ENCODE peak calls at places on chromosome 4, in five cellular contexts. U, N, A, X and E are unnamed samples.

GRCh38 chr4:8286719-8287355 is 17.3 kb downstream of the HTRA3 start:
- DNase-seq in U (no peak), N (no peak), A (no peak), X (no peak), E (no peak)

GRCh38 chr4:176193126-176193525 is 2.3 kb downstream of the SPATA4 start:
- DNase-seq in U (no peak), N (no peak), A (no peak), X (peak), E (no peak)

GRCh38 chr4:121168865-121169281 is 4.8 kb upstream of the TNIP3 start:
- DNase-seq in U (no peak), N (no peak), A (no peak), X (no peak), E (no peak)

GRCh38 chr4:55386073-55386472 is 9.7 kb upstream of the TMEM165 start:
- DNase-seq in U (peak), N (no peak), A (no peak), X (peak), E (no peak)

GRCh38 chr4:148044889-148045352 is 313.0 kb downstream of the ARHGAP10 start:
- DNase-seq in U (no peak), N (no peak), A (no peak), X (no peak), E (no peak)

GRCh38 chr4:159828687-159829086 is 725.8 kb downstream of the RAPGEF2 start:
- DNase-seq in U (no peak), N (no peak), A (no peak), X (no peak), E (no peak)

GRCh38 chr4:6497796-6498195 is 25.4 kb upstream of the PPP2R2C start:
- DNase-seq in U (no peak), N (no peak), A (no peak), X (no peak), E (no peak)

GRCh38 chr4:106414366-106414765 is 45.8 kb upstream of the GIMD1 start:
- DNase-seq in U (no peak), N (no peak), A (no peak), X (peak), E (no peak)

GRCh38 chr4:17526695-17527477 is 11.9 kb downstream of the CLRN2 start:
- DNase-seq in U (no peak), N (no peak), A (no peak), X (no peak), E (no peak)

GRCh38 chr4:76214269-76214628 is 625 bp upstream of the SCARB2 start:
- DNase-seq in U (peak), N (no peak), A (no peak), X (no peak), E (no peak)

GRCh38 chr4:79050521-79050880 is 111.3 kb upstream of the PAQR3 start:
- DNase-seq in U (no peak), N (no peak), A (no peak), X (no peak), E (no peak)

GRCh38 chr4:177302371-177303100 is 7.1 kb upstream of the NEIL3 start:
- DNase-seq in U (no peak), N (no peak), A (no peak), X (no peak), E (no peak)

GRCh38 chr4:38565271-38566199 is 98.5 kb upstream of the KLF3 start:
- DNase-seq in U (no peak), N (peak), A (no peak), X (peak), E (no peak)

GRCh38 chr4:159229164-159229563 is 126.3 kb downstream of the RAPGEF2 start:
- DNase-seq in U (peak), N (peak), A (no peak), X (peak), E (peak)

GRCh38 chr4:31295081-31295480 is 574.9 kb downstream of the PCDH7 start:
- DNase-seq in U (no peak), N (no peak), A (no peak), X (no peak), E (no peak)

GRCh38 chr4:145285928-145286327 is 105.5 kb upstream of the OTUD4 start:
- DNase-seq in U (no peak), N (no peak), A (no peak), X (peak), E (no peak)

GRCh38 chr4:147339116-147339515 is 141.8 kb upstream of the EDNRA start:
- DNase-seq in U (no peak), N (no peak), A (no peak), X (no peak), E (peak)

GRCh38 chr4:158253350-158253980 is 43.2 kb downstream of the TMEM144 start:
- DNase-seq in U (peak), N (peak), A (no peak), X (peak), E (peak)

GRCh38 chr4:52051213-52051614 is at the start of gene SPATA18:
- DNase-seq in U (peak), N (no peak), A (no peak), X (peak), E (no peak)

DNA sequence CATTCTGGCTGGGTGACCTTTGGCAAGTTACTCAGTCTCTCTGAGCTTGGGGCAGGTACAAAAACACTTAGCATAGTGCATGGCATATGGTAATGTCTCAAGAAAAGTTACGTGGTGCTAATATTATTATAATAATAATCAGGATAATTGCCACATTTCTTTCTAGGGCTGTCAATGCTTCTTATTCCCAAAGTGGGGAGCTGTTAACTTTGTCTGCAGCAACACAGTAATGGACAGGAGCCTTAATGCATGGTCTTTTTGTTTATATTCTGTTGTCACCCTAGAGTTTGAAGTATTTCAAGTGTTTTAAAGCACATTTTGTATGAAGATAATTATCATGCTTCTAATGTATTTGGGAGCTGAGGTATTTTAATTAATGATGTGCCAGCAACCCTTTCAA is 121.8 kb downstream of the FHIP1A start:
- DNase-seq in U (no peak), N (no peak), A (no peak), X (no peak), E (no peak)
- TF ChIP-seq CTCF in U (peak), N (no peak), A (no peak), X (peak), E (peak)

GRCh38 chr4:929970-930625 is 2.0 kb downstream of the GAK start:
- DNase-seq in U (no peak), N (no peak), A (peak), X (no peak), E (no peak)

GRCh38 chr4:931960-932712 is at the start of the genes GAK and TMEM175:
- DNase-seq in U (peak), N (peak), A (peak), X (peak), E (peak)

GRCh38 chr4:931194-931959 is 739 bp downstream of the GAK start:
- DNase-seq in U (no peak), N (no peak), A (peak), X (peak), E (no peak)

GRCh38 chr4:930827-931193 is 1.3 kb downstream of the GAK start:
- DNase-seq in U (no peak), N (no peak), A (peak), X (no peak), E (no peak)

DNA sequence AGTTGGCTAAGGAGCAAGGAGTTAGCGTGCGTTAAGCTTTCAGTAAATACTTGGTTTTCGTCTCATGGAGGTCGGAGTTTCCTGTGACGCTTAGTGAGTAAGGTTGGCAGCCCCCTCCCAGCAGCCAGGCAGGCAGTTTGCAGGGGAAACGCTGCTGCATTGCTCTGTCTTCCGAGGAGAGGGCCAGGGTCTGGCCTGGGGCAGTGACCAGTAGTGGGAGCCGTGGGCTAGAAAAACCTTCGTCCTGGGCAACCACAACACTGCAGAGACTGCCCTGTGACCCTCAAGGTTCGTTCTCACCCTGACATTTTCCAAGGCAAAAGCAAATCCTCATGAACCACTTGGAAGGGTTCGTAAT is 432 bp downstream of the TMEM175 start:
- DNase-seq in U (no peak), N (no peak), A (no peak), X (no peak), E (no peak)
- TF ChIP-seq CTCF in U (no peak), N (peak), A (no peak), X (no peak), E (no peak)

DNA sequence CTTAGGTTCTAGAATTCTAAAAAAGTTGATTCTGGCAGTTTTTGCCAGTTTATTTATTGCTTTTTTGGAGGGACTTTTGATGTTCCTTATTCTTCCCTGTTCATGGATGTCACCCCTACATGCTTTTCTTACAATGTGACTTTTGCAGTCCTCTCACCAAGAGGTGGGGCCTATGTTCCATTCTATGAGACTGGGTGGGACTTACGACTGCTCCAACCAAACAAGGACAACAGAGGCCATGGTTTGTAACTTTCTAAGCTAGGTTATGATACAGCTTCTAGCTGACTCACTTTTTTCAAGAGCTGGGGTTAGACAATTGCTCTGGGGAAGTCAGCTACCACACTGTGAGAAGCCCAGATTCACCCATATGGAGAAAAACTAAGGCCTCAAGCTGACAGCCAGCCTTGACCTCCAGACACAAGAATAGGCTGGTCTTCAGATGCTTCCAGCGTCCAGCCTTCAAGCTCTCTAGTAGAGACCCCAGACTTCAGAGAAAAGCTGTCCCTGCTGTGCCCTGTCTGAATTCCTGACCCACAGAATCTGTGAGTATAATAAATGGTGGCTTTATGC is 39.5 kb downstream of the ENOPH1 start:
- DNase-seq in U (no peak), N (peak), A (no peak), X (peak), E (no peak)
- TF ChIP-seq CTCF in U (no peak), N (no peak), A (no peak), X (no peak), E (no peak)

DNA sequence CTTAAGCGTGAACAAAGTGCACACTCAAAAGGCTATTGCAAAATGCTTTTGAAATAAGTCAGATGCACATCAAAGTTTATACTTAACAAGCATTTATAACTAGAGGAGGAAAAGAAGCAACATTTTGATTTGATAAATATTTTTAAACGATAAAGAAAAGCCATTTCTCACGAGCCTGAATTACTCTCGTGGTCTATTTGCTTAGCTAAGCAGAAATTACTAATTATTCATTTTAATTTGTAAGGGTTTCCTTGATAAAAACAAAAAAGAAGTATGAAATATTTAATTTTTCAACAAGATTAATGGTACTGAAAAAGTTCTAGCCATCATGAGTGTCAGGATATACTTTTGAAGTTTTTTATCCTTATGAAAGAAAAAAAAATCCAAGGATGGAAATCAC is 78.2 kb downstream of the UNC5C start:
- DNase-seq in U (no peak), N (no peak), A (no peak), X (no peak), E (no peak)
- TF ChIP-seq CTCF in U (no peak), N (no peak), A (no peak), X (no peak), E (no peak)

GRCh38 chr4:14566518-14566917 is 435.8 kb upstream of the CPEB2 start:
- DNase-seq in U (no peak), N (no peak), A (no peak), X (peak), E (no peak)
- TF ChIP-seq CTCF in U (no peak), N (no peak), A (no peak), X (no peak), E (no peak)

GRCh38 chr4:26067035-26067434 is 153.0 kb downstream of the SMIM20 start:
- DNase-seq in U (no peak), N (no peak), A (no peak), X (no peak), E (no peak)

GRCh38 chr4:26065833-26066232 is 151.8 kb downstream of the SMIM20 start:
- DNase-seq in U (no peak), N (no peak), A (no peak), X (no peak), E (no peak)

GRCh38 chr4:26071688-26072087 is 157.7 kb downstream of the SMIM20 start:
- DNase-seq in U (no peak), N (no peak), A (no peak), X (no peak), E (no peak)

GRCh38 chr4:26073886-26074560 is 160.0 kb downstream of the SMIM20 start:
- DNase-seq in U (no peak), N (no peak), A (no peak), X (no peak), E (no peak)

DNA sequence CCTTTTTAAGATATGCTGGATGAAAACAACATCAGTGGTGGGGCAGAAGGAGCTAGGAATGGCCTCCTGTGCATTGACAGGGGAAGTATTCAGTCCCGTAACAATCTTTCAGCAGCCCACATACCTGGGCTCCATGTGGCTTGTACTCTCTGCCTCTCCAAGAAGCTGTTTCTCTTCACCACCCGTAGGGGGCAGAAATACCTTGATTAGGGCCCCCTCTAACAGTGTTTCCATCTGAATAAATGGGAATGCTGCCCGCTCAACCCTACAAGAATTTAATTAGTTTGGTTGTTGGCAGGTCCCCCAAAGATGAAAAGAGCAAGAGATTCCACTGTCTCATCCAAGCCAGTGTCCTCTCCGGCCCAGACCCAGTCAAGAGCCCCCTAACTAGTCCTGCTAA is 155.2 kb downstream of the SMIM20 start:
- DNase-seq in U (peak), N (no peak), A (no peak), X (no peak), E (no peak)
- TF ChIP-seq CTCF in U (peak), N (peak), A (no peak), X (peak), E (peak)

GRCh38 chr4:127604949-127605709 is 27.6 kb upstream of the INTU start:
- DNase-seq in U (peak), N (no peak), A (no peak), X (peak), E (no peak)
- TF ChIP-seq CTCF in U (peak), N (peak), A (peak), X (peak), E (no peak)